ENCODE peak calls at places on chromosomes 1 and 21, in ten cellular contexts. Y is progenitor cell of endocrine pancreas, O is AG04450, Q is GM23338, N is left ventricle myocardium inferior, D is A549, C is Peyer's patch, M is RWPE1, T is CD14-positive monocyte, F is HCT116. B is an unnamed sample.

GRCh38 chr21:22743085-22743484 is 1744.9 kb downstream of the NCAM2 start:
- DNase-seq in Y (no peak), O (no peak), Q (no peak), N (no peak), D (no peak), C (no peak), M (no peak), T (no peak), F (no peak), B (no peak)

GRCh38 chr21:29748391-29749167 is 191.2 kb downstream of the GRIK1 start:
- DNase-seq in Y (no peak), O (no peak), Q (no peak), N (no peak), D (no peak), C (no peak), M (no peak), T (no peak), F (no peak), B (no peak)

GRCh38 chr1:94949681-94950661 is 23.1 kb upstream of the CNN3 start:
- DNase-seq in Y (no peak), O (no peak), Q (no peak), N (no peak), D (no peak), C (no peak), M (no peak), T (no peak), F (no peak), B (no peak)

GRCh38 chr1:78044796-78045599 is 768 bp upstream of the GIPC2 start:
- DNase-seq in Y (no peak), O (no peak), Q (peak), N (no peak), D (no peak), C (no peak), M (no peak), T (no peak), F (no peak), B (no peak)

GRCh38 chr1:204447220-204447619 is 35.6 kb upstream of the PPP1R15B start:
- DNase-seq in Y (no peak), O (no peak), Q (no peak), N (no peak), D (no peak), C (no peak), M (no peak), T (no peak), F (no peak), B (no peak)

GRCh38 chr1:68111804-68112436 is 61.5 kb upstream of the DIRAS3 start:
- DNase-seq in Y (no peak), O (peak), Q (peak), N (peak), D (peak), C (peak), M (peak), T (no peak), F (peak), B (peak)

GRCh38 chr1:21567241-21568005 is 58.2 kb downstream of the ALPL start:
- DNase-seq in Y (no peak), O (peak), Q (no peak), N (no peak), D (no peak), C (no peak), M (no peak), T (no peak), F (no peak), B (no peak)

GRCh38 chr1:147171399-147172167 is 687 bp downstream of the PRKAB2 start:
- DNase-seq in Y (no peak), O (no peak), Q (peak), N (no peak), D (peak), C (no peak), M (peak), T (no peak), F (no peak), B (no peak)

GRCh38 chr1:204139088-204139487 is 12.8 kb downstream of the ETNK2 start:
- DNase-seq in Y (no peak), O (no peak), Q (no peak), N (no peak), D (no peak), C (no peak), M (no peak), T (no peak), F (no peak), B (no peak)

GRCh38 chr1:92690212-92690906 is 94.5 kb downstream of the EVI5 start:
- DNase-seq in Y (no peak), O (no peak), Q (no peak), N (no peak), D (no peak), C (no peak), M (no peak), T (no peak), F (no peak), B (no peak)

GRCh38 chr1:5390497-5390896 is 601.7 kb downstream of the NPHP4 start:
- DNase-seq in Y (no peak), O (no peak), Q (no peak), N (no peak), D (no peak), C (no peak), M (no peak), T (no peak), F (no peak), B (no peak)

GRCh38 chr21:41360072-41360821 is 1.6 kb upstream of the MX2 start:
- DNase-seq in Y (no peak), O (peak), Q (peak), N (peak), D (no peak), C (peak), M (no peak), T (no peak), F (no peak), B (no peak)

GRCh38 chr1:87473203-87473661 is 144.6 kb downstream of the LMO4 start:
- DNase-seq in Y (no peak), O (no peak), Q (peak), N (no peak), D (no peak), C (no peak), M (peak), T (no peak), F (no peak), B (no peak)

GRCh38 chr1:245546875-245547274 is 392.1 kb downstream of the KIF26B start:
- DNase-seq in Y (no peak), O (no peak), Q (no peak), N (no peak), D (no peak), C (no peak), M (no peak), T (no peak), F (peak), B (no peak)

GRCh38 chr1:3192825-3193224 is 123.8 kb downstream of the PRDM16 start:
- DNase-seq in Y (no peak), O (no peak), Q (no peak), N (no peak), D (no peak), C (no peak), M (no peak), T (no peak), F (no peak), B (no peak)

GRCh38 chr1:153548722-153549695 is at the start of gene S100A3:
- DNase-seq in Y (no peak), O (no peak), Q (no peak), N (peak), D (peak), C (no peak), M (peak), T (no peak), F (no peak), B (no peak)

GRCh38 chr1:91891486-91891885 is 5.5 kb upstream of the TGFBR3 start:
- DNase-seq in Y (no peak), O (peak), Q (no peak), N (no peak), D (no peak), C (no peak), M (no peak), T (no peak), F (no peak), B (no peak)

GRCh38 chr1:1910651-1911389 is 4.2 kb upstream of the CALML6 start:
- DNase-seq in Y (no peak), O (no peak), Q (no peak), N (no peak), D (no peak), C (no peak), M (no peak), T (peak), F (no peak), B (no peak)

GRCh38 chr1:192439373-192440025 is 122.7 kb downstream of the RGS21 start:
- DNase-seq in Y (no peak), O (peak), Q (no peak), N (no peak), D (peak), C (no peak), M (peak), T (no peak), F (no peak), B (no peak)

GRCh38 chr1:4267381-4268261 is 367.5 kb upstream of the C1orf174 start:
- DNase-seq in Y (no peak), O (no peak), Q (no peak), N (no peak), D (peak), C (no peak), M (no peak), T (no peak), F (no peak), B (no peak)

GRCh38 chr1:225700164-225700740 is 47.3 kb upstream of the ENAH start:
- DNase-seq in Y (no peak), O (peak), Q (no peak), N (no peak), D (peak), C (no peak), M (peak), T (no peak), F (peak), B (no peak)

GRCh38 chr21:37642493-37642892 is 273.8 kb downstream of the KCNJ6 start:
- DNase-seq in Y (no peak), O (no peak), Q (peak), N (no peak), D (no peak), C (no peak), M (no peak), T (no peak), F (peak), B (no peak)

GRCh38 chr1:3590145-3590768 is 21.1 kb downstream of the MEGF6 start:
- DNase-seq in Y (no peak), O (no peak), Q (no peak), N (no peak), D (no peak), C (no peak), M (no peak), T (no peak), F (no peak), B (no peak)

GRCh38 chr1:55446351-55446750 is 231.2 kb upstream of the USP24 start:
- DNase-seq in Y (no peak), O (no peak), Q (no peak), N (no peak), D (no peak), C (no peak), M (no peak), T (no peak), F (no peak), B (no peak)

GRCh38 chr1:37673920-37674319 is 18.4 kb upstream of the CDCA8 start:
- DNase-seq in Y (no peak), O (no peak), Q (peak), N (no peak), D (no peak), C (peak), M (no peak), T (no peak), F (no peak), B (no peak)

GRCh38 chr1:181128592-181129497 is 40.3 kb downstream of the IER5 start:
- DNase-seq in Y (no peak), O (no peak), Q (peak), N (no peak), D (no peak), C (peak), M (no peak), T (peak), F (no peak), B (no peak)

GRCh38 chr1:193971595-193971994 is 785.2 kb upstream of the B3GALT2 start:
- DNase-seq in Y (no peak), O (no peak), Q (no peak), N (no peak), D (peak), C (no peak), M (peak), T (no peak), F (no peak), B (no peak)

GRCh38 chr21:38139380-38140168 is 117.2 kb upstream of the KCNJ15 start:
- DNase-seq in Y (no peak), O (peak), Q (no peak), N (no peak), D (peak), C (no peak), M (peak), T (no peak), F (no peak), B (no peak)

GRCh38 chr1:168688679-168689657 is 40.0 kb downstream of the DPT start:
- DNase-seq in Y (no peak), O (no peak), Q (no peak), N (no peak), D (no peak), C (no peak), M (no peak), T (no peak), F (no peak), B (no peak)

GRCh38 chr21:14119038-14119437 is 91.7 kb downstream of the LIPI start:
- DNase-seq in Y (no peak), O (no peak), Q (peak), N (no peak), D (no peak), C (no peak), M (no peak), T (no peak), F (no peak), B (no peak)

GRCh38 chr1:201321826-201322390 is 38.6 kb downstream of the PKP1 start:
- DNase-seq in Y (no peak), O (no peak), Q (no peak), N (no peak), D (no peak), C (no peak), M (no peak), T (peak), F (no peak), B (no peak)

GRCh38 chr1:54557956-54558355 is 9.9 kb downstream of the ACOT11 start:
- DNase-seq in Y (no peak), O (no peak), Q (no peak), N (no peak), D (no peak), C (no peak), M (no peak), T (no peak), F (no peak), B (no peak)

GRCh38 chr1:29444782-29445325 is 208.5 kb downstream of the PTPRU start:
- DNase-seq in Y (no peak), O (no peak), Q (no peak), N (no peak), D (no peak), C (no peak), M (no peak), T (no peak), F (no peak), B (no peak)

GRCh38 chr1:200977071-200977754 is 46.3 kb downstream of the KIF21B start:
- DNase-seq in Y (no peak), O (no peak), Q (no peak), N (no peak), D (no peak), C (no peak), M (no peak), T (no peak), F (no peak), B (no peak)

GRCh38 chr1:20317471-20317870 is 26.8 kb downstream of the VWA5B1 start:
- DNase-seq in Y (no peak), O (no peak), Q (no peak), N (no peak), D (no peak), C (no peak), M (no peak), T (no peak), F (no peak), B (no peak)

GRCh38 chr1:20312310-20312709 is 21.6 kb downstream of the VWA5B1 start:
- DNase-seq in Y (no peak), O (no peak), Q (no peak), N (no peak), D (no peak), C (no peak), M (no peak), T (no peak), F (no peak), B (no peak)

GRCh38 chr1:20318521-20318920 is 27.8 kb downstream of the VWA5B1 start:
- DNase-seq in Y (no peak), O (no peak), Q (no peak), N (no peak), D (no peak), C (no peak), M (no peak), T (no peak), F (no peak), B (no peak)

GRCh38 chr1:20308569-20308968 is 17.9 kb downstream of the VWA5B1 start:
- DNase-seq in Y (no peak), O (no peak), Q (no peak), N (peak), D (no peak), C (no peak), M (no peak), T (no peak), F (no peak), B (no peak)

DNA sequence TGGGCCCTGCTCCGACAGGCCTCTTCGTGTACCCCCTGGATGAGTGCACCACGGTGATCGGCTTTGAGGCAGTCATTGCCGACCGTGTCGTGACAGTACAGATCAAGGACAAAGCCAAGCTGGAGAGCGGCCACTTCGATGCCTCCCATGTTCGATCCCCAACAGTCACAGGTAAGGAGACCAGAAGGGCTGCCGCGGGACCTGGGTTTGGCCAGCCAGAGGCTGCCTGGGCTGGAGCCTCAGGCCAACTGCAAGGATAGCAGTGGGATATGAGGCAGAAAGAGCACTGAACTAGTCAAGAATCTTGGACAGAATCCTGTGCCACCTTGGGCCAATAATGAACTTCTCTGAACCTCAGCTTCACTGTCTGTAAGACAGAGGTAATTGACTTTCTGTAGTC is 22.1 kb downstream of the VWA5B1 start:
- DNase-seq in Y (no peak), O (no peak), Q (no peak), N (no peak), D (no peak), C (no peak), M (no peak), T (no peak), F (no peak), B (no peak)
- TF ChIP-seq CTCF in Y (no peak), O (no peak), Q (no peak), N (no peak), D (no peak), C (no peak), M (no peak), T (no peak), F (no peak), B (no peak)

GRCh38 chr1:45928486-45929205 is 125.2 kb downstream of the MAST2 start:
- DNase-seq in Y (no peak), O (no peak), Q (no peak), N (no peak), D (no peak), C (no peak), M (no peak), T (no peak), F (no peak), B (no peak)

GRCh38 chr1:45934947-45935346 is 131.5 kb downstream of the MAST2 start:
- DNase-seq in Y (no peak), O (no peak), Q (no peak), N (no peak), D (no peak), C (no peak), M (no peak), T (no peak), F (no peak), B (no peak)

GRCh38 chr1:45926302-45926701 is 122.9 kb downstream of the MAST2 start:
- DNase-seq in Y (no peak), O (no peak), Q (peak), N (no peak), D (no peak), C (no peak), M (no peak), T (no peak), F (no peak), B (no peak)

GRCh38 chr1:45929257-45929687 is 125.9 kb downstream of the MAST2 start:
- DNase-seq in Y (no peak), O (no peak), Q (peak), N (no peak), D (peak), C (no peak), M (no peak), T (no peak), F (peak), B (no peak)

GRCh38 chr1:45930258-45931150 is 127.1 kb downstream of the MAST2 start:
- DNase-seq in Y (no peak), O (no peak), Q (no peak), N (no peak), D (no peak), C (no peak), M (no peak), T (no peak), F (no peak), B (no peak)
- TF ChIP-seq CTCF in Y (no peak), O (no peak), Q (no peak), N (no peak), D (no peak), C (no peak), M (no peak), T (no peak), F (no peak), B (no peak)

DNA sequence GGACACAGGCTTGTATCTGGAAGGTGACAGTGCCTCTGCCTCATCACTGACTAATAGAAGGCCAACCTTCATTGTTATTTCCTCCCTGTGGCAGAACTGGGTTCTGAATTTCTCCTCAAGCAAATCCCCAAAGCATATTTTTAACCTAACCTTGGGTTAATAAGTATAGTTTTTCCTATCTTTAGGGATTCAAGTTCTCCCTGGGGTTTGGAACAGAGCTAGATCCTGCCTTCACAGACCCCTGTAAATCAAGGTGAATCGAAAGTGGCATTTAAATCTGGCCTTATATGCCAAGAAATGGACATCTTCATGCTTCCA is 4.4 kb upstream of the CHI3L2 start:
- DNase-seq in Y (no peak), O (no peak), Q (no peak), N (no peak), D (no peak), C (no peak), M (no peak), T (no peak), F (no peak), B (no peak)
- TF ChIP-seq CTCF in Y (no peak), O (no peak), Q (no peak), N (no peak), D (no peak), C (no peak), M (peak), T (peak), F (no peak), B (peak)

DNA sequence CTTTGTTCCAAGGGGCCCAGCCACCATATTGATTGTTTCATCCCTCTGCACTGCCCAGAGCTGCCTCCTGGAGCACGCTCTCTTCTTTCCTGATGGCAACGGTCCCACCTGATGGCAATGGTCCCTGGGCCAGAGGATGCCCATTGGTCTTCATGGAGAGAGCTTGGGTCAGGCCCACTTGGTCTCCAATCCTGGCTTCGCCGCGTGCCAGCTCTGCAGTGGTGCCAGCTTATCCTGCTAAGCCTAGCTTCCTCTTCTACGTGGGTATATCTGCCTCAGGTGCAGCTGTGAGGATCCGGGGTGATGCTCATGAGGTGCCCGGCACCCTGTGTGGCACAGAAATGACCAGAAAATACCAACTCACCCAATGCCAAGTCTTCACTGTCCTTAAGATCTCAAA is 437.4 kb downstream of the CAMTA1 start:
- DNase-seq in Y (no peak), O (no peak), Q (no peak), N (no peak), D (no peak), C (no peak), M (no peak), T (no peak), F (no peak), B (no peak)
- TF ChIP-seq CTCF in Y (no peak), O (no peak), Q (no peak), N (no peak), D (no peak), C (no peak), M (no peak), T (no peak), F (no peak), B (no peak)

GRCh38 chr1:110048240-110048639 is 13.8 kb downstream of the STRIP1 start:
- DNase-seq in Y (no peak), O (no peak), Q (no peak), N (no peak), D (no peak), C (no peak), M (no peak), T (no peak), F (no peak), B (no peak)

GRCh38 chr1:110048923-110049601 is 14.6 kb downstream of the STRIP1 start:
- DNase-seq in Y (no peak), O (no peak), Q (no peak), N (no peak), D (no peak), C (no peak), M (no peak), T (no peak), F (no peak), B (no peak)

GRCh38 chr1:110049801-110050601 is 15.6 kb downstream of the STRIP1 start:
- DNase-seq in Y (no peak), O (no peak), Q (no peak), N (no peak), D (no peak), C (no peak), M (no peak), T (no peak), F (no peak), B (no peak)

GRCh38 chr1:110050602-110051261 is 16.3 kb downstream of the STRIP1 start:
- DNase-seq in Y (no peak), O (no peak), Q (no peak), N (no peak), D (no peak), C (no peak), M (no peak), T (no peak), F (no peak), B (no peak)

DNA sequence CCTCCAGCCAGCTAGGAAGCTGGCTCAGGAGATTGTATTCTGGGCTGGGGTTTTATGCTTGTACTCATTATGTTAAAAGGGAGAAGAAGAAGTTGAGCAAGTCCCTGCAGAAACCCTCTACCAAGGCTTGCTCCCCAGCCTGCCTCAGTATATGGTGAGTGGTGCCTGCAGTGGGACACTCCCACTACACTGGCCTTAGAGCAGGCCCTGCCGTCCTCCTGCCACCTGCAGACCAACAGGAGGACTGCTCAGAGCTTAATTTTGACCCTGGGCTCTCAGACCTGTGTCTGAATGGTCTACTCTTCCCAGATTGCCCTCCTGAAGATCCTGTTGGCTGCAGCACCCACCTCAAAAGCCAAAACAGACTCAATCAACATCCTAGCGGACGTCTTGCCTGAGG is 13.0 kb downstream of the STRIP1 start:
- DNase-seq in Y (no peak), O (no peak), Q (no peak), N (no peak), D (no peak), C (no peak), M (no peak), T (no peak), F (no peak), B (no peak)
- TF ChIP-seq CTCF in Y (no peak), O (no peak), Q (no peak), N (no peak), D (no peak), C (no peak), M (no peak), T (no peak), F (peak), B (no peak)